ENCODE peak calls at places on chromosomes 6 and 20, in eight cellular contexts. A, S, N, W, M, L, R and E are unnamed samples.

GRCh38 chr20:46402236-46402886 is 4.1 kb downstream of the ELMO2 start:
- DNase-seq in A (no peak), S (peak), N (no peak), W (no peak), M (no peak), L (no peak), R (no peak), E (no peak)

GRCh38 chr6:73800997-73801396 is 105.0 kb downstream of the CD109 start:
- DNase-seq in A (no peak), S (no peak), N (no peak), W (no peak), M (peak), L (no peak), R (no peak), E (no peak)

GRCh38 chr6:84652356-84653026 is 111.9 kb downstream of the TBX18 start:
- DNase-seq in A (peak), S (peak), N (no peak), W (no peak), M (no peak), L (peak), R (no peak), E (no peak)

GRCh38 chr6:26065952-26066380 is 21.3 kb upstream of the HFE start:
- DNase-seq in A (peak), S (peak), N (peak), W (peak), M (peak), L (peak), R (no peak), E (peak)

GRCh38 chr6:6851059-6851658 is 256.6 kb upstream of the RREB1 start:
- DNase-seq in A (peak), S (peak), N (no peak), W (peak), M (peak), L (peak), R (no peak), E (peak)

GRCh38 chr20:20083796-20084195 is 31.5 kb downstream of the CFAP61 start:
- DNase-seq in A (peak), S (peak), N (peak), W (no peak), M (no peak), L (no peak), R (no peak), E (no peak)

GRCh38 chr6:29528300-29528931 is 31.1 kb downstream of the UBD start:
- DNase-seq in A (no peak), S (no peak), N (no peak), W (no peak), M (no peak), L (no peak), R (no peak), E (no peak)

GRCh38 chr6:7973603-7974002 is 63.0 kb upstream of the TXNDC5 start:
- DNase-seq in A (peak), S (no peak), N (no peak), W (no peak), M (no peak), L (no peak), R (no peak), E (no peak)

GRCh38 chr6:71080793-71081192 is 123.9 kb upstream of the B3GAT2 start:
- DNase-seq in A (no peak), S (peak), N (no peak), W (no peak), M (no peak), L (peak), R (no peak), E (no peak)

GRCh38 chr6:1535295-1535694 is 74.4 kb upstream of the FOXC1 start:
- DNase-seq in A (no peak), S (no peak), N (no peak), W (no peak), M (no peak), L (peak), R (no peak), E (no peak)

GRCh38 chr6:39362487-39362865 is 40.0 kb upstream of the KCNK16 start:
- DNase-seq in A (no peak), S (no peak), N (peak), W (no peak), M (no peak), L (peak), R (no peak), E (no peak)

GRCh38 chr6:2021713-2022125 is 223.7 kb downstream of the GMDS start:
- DNase-seq in A (no peak), S (peak), N (peak), W (no peak), M (peak), L (no peak), R (peak), E (peak)

GRCh38 chr6:28240517-28240916 is 11.6 kb downstream of the ZKSCAN4 start:
- DNase-seq in A (no peak), S (peak), N (no peak), W (no peak), M (no peak), L (no peak), R (no peak), E (no peak)

GRCh38 chr6:160750276-160750689 is 48.2 kb downstream of the PLG start:
- DNase-seq in A (peak), S (no peak), N (peak), W (no peak), M (no peak), L (no peak), R (no peak), E (no peak)

GRCh38 chr6:160950507-160950906 is 41.1 kb upstream of the MAP3K4 start:
- DNase-seq in A (peak), S (peak), N (no peak), W (no peak), M (no peak), L (peak), R (no peak), E (no peak)

GRCh38 chr6:37244430-37245310 is 12.9 kb upstream of the TBC1D22B start:
- DNase-seq in A (peak), S (peak), N (no peak), W (peak), M (peak), L (peak), R (peak), E (peak)

GRCh38 chr6:3314176-3314575 is 55.4 kb downstream of the PSMG4 start:
- DNase-seq in A (no peak), S (no peak), N (no peak), W (no peak), M (no peak), L (no peak), R (peak), E (no peak)

GRCh38 chr6:98848539-98849210 is 14.3 kb downstream of the POU3F2 start:
- DNase-seq in A (no peak), S (no peak), N (no peak), W (no peak), M (no peak), L (no peak), R (no peak), E (no peak)

GRCh38 chr6:117496383-117496990 is 14.0 kb downstream of the DCBLD1 start:
- DNase-seq in A (no peak), S (peak), N (no peak), W (no peak), M (no peak), L (peak), R (no peak), E (no peak)

GRCh38 chr20:52212943-52213342 is 21.4 kb upstream of the ZFP64 start:
- DNase-seq in A (no peak), S (no peak), N (no peak), W (no peak), M (no peak), L (no peak), R (no peak), E (no peak)

GRCh38 chr6:37011656-37012378 is 6.4 kb downstream of the FGD2 start:
- DNase-seq in A (no peak), S (peak), N (no peak), W (no peak), M (no peak), L (peak), R (no peak), E (no peak)

GRCh38 chr6:82178084-82178758 is 69.3 kb downstream of the IBTK start:
- DNase-seq in A (peak), S (peak), N (no peak), W (no peak), M (no peak), L (no peak), R (no peak), E (no peak)

GRCh38 chr6:56101141-56101553 is 146.2 kb downstream of the COL21A1 start:
- DNase-seq in A (peak), S (peak), N (no peak), W (no peak), M (no peak), L (peak), R (no peak), E (no peak)

GRCh38 chr6:149336529-149336928 is 19.0 kb downstream of the TAB2 start:
- DNase-seq in A (peak), S (no peak), N (no peak), W (no peak), M (no peak), L (no peak), R (no peak), E (no peak)

GRCh38 chr20:61628901-61629300 is 376.8 kb downstream of the CDH4 start:
- DNase-seq in A (no peak), S (no peak), N (peak), W (no peak), M (peak), L (no peak), R (peak), E (no peak)

GRCh38 chr6:42453649-42454427 is 2.1 kb upstream of the TRERF1 start:
- DNase-seq in A (no peak), S (peak), N (peak), W (no peak), M (peak), L (peak), R (peak), E (no peak)

GRCh38 chr20:60069626-60070025 is 111.4 kb downstream of the CDH26 start:
- DNase-seq in A (no peak), S (no peak), N (no peak), W (no peak), M (no peak), L (no peak), R (no peak), E (no peak)

GRCh38 chr6:123564363-123564762 is 72.4 kb downstream of the TRDN start:
- DNase-seq in A (no peak), S (no peak), N (no peak), W (no peak), M (no peak), L (no peak), R (no peak), E (no peak)

GRCh38 chr6:138588805-138589434 is 89.6 kb upstream of the NHSL1 start:
- DNase-seq in A (peak), S (peak), N (peak), W (no peak), M (peak), L (peak), R (no peak), E (no peak)

GRCh38 chr20:32482251-32483220 is 102.6 kb downstream of the NOL4L start:
- DNase-seq in A (no peak), S (no peak), N (peak), W (no peak), M (no peak), L (no peak), R (peak), E (no peak)

DNA sequence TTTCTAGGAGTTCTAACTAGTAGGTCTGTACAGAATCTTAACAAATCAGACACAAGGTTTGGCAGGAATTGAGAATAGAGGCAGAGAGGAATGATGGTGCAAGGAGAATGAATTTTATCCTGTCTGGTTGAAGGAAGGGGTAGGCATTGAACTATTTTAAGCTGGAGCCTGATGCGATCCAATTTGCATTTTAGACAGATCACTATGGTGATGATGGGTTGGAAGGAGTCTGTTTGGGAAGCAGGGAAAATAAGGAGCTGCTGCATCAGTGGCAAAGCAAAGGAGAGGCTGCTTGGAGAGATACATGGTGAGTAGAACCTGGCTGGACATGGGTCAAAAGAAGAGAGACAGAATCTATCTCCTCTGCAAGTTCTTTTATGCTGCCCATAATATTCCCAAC is 163.7 kb upstream of the STXBP5 start:
- DNase-seq in A (no peak), S (no peak), N (no peak), W (no peak), M (no peak), L (no peak), R (no peak), E (no peak)
- H3K27ac ChIP-seq in A (peak), S (peak), N (no peak), W (no peak), M (no peak), L (no peak), R (no peak), E (no peak)

GRCh38 chr20:36485286-36485685 is 56.0 kb upstream of the MYL9 start:
- DNase-seq in A (no peak), S (no peak), N (no peak), W (no peak), M (no peak), L (no peak), R (no peak), E (no peak)

GRCh38 chr20:36483205-36483918 is 58.0 kb upstream of the MYL9 start:
- DNase-seq in A (no peak), S (no peak), N (no peak), W (no peak), M (no peak), L (no peak), R (no peak), E (peak)

GRCh38 chr20:36490191-36490590 is 51.1 kb upstream of the MYL9 start:
- DNase-seq in A (no peak), S (no peak), N (no peak), W (no peak), M (no peak), L (no peak), R (no peak), E (no peak)

GRCh38 chr20:36483919-36484808 is 57.2 kb upstream of the MYL9 start:
- DNase-seq in A (no peak), S (peak), N (no peak), W (no peak), M (no peak), L (no peak), R (no peak), E (peak)

GRCh38 chr20:36487069-36487468 is 54.2 kb upstream of the MYL9 start:
- DNase-seq in A (no peak), S (no peak), N (no peak), W (no peak), M (peak), L (no peak), R (no peak), E (no peak)
- H3K4me3 ChIP-seq in A (no peak), S (no peak), N (no peak), W (no peak), M (no peak), L (no peak), R (no peak), E (no peak)

GRCh38 chr6:106922626-106923025 is 51.9 kb downstream of the CD24 start:
- DNase-seq in A (no peak), S (no peak), N (no peak), W (no peak), M (no peak), L (no peak), R (no peak), E (no peak)

GRCh38 chr6:106927531-106928398 is 46.8 kb downstream of the CD24 start:
- DNase-seq in A (peak), S (peak), N (peak), W (no peak), M (peak), L (peak), R (no peak), E (no peak)

DNA sequence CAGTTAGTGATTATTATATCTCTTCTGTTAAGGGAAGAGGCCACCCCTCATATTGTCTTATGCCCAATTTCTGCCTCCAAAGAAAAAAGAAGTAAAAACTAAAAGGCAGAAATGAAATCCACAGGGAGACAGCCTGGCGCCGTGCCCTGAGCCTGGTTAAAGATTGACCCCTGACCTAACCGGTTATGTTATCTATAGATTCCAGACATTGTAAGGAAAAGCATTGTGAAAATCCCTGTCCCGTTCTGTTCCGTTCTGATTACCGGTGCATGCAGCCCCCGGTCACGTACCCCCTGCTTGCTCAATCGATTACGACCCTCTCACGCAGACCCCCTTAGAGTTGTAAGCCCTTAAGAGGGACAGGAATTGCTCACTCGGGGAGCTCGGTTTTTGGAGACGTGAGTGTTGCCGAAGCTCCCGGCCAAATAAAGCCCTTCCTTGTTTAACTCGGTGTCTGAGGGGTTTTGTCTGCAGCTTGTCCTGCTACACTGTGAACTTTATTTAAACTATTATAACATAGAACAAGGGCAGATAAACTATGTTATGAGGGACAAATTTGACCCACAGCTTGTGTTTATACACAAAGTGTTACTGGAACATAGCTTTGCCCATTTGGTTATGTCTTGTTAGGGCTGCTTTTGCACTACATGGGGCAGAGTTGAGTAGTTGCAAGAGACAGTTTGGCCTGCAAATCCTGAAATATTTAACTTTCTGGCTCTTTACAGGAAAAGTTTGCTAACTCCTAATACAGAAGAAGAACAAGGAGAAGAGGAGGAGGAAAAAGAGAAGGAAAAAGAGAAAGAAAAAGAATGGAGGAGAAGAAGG is 49.6 kb downstream of the CD24 start:
- DNase-seq in A (no peak), S (no peak), N (no peak), W (no peak), M (no peak), L (no peak), R (no peak), E (no peak)
- H3K27ac ChIP-seq in A (peak), S (no peak), N (peak), W (no peak), M (no peak), L (no peak), R (no peak), E (no peak)

GRCh38 chr6:13233106-13233505 is 95.2 kb downstream of the TBC1D7 start:
- DNase-seq in A (no peak), S (no peak), N (no peak), W (no peak), M (no peak), L (no peak), R (no peak), E (no peak)

GRCh38 chr6:13226071-13226470 is 102.3 kb downstream of the TBC1D7 start:
- DNase-seq in A (no peak), S (no peak), N (no peak), W (no peak), M (no peak), L (no peak), R (no peak), E (no peak)

GRCh38 chr6:13234130-13234529 is 94.2 kb downstream of the TBC1D7 start:
- DNase-seq in A (no peak), S (no peak), N (no peak), W (no peak), M (no peak), L (no peak), R (no peak), E (no peak)

GRCh38 chr6:13228264-13229204 is 99.8 kb downstream of the TBC1D7 start:
- DNase-seq in A (no peak), S (no peak), N (no peak), W (no peak), M (no peak), L (no peak), R (no peak), E (no peak)

DNA sequence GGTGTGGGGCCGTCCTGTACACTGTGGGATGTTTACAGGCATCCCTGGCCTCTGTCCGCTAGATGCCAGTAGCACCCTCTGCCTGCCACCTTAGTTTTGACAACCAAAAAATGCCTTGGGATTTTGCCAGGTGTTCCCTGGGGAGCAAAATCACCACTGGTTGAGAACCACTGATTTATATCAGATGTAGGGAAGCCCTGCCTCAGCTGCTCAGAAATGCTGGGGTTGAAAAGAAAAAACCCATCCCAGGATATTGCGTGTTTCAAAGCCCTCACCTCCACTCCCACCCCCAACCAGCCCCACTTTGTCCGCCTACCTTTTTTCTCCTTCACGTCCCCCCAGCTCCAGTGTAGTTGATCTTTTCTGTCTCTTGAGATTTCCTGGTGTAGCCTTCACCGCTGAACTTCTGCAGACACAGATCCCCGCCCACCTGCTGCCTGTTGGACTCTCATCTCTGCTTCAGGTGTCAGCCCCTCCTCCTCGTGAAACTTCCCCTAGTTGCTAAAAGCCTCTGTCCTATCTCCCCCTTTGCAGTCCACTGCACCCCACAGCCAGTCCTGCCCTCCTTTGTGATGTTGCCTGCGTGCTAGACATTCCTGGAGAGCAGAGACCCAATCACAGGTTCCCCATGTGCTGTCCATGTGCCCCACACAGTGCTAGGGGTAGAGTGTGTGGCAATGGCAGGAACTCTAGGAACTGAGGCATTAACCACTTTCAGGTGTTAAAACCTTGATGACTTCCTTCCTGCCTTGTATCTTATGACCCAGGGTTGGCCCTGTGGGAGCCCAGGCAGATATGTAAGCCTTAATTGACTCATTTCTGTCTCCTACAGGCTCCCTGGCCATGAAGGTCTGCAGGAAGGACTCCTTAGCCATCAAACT is 98.9 kb downstream of the TBC1D7 start:
- DNase-seq in A (peak), S (no peak), N (peak), W (no peak), M (no peak), L (peak), R (no peak), E (no peak)
- H3K4me3 ChIP-seq in A (no peak), S (no peak), N (no peak), W (no peak), M (no peak), L (no peak), R (no peak), E (no peak)

DNA sequence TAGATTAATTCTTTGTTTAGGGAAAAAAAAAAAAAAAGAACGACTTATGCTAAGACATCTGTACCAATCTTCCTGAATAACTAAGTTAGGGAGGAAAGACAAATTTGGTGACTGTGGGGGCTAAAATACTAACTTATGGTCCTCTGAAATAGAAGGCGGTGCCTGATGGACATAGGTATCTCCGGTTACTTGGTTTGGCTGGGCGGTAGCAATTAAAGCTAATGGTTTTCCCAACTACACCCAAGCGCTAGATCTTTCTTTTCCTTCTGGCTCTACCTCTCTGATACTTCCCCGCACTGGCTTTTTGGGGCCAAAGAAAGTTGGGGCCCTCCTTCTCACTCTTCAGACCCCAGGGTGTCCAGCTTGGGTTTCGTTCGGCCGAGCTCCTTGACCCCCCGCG is 1.0 kb upstream of the RBM24 start:
- DNase-seq in A (no peak), S (no peak), N (no peak), W (no peak), M (no peak), L (no peak), R (no peak), E (no peak)
- H3K27ac ChIP-seq in A (peak), S (no peak), N (no peak), W (peak), M (peak), L (no peak), R (no peak), E (peak)